ENCODE peak calls at places on chromosomes 12 and 14, in eight cellular contexts. One of them, this sample, is unnamed.
A peak's percentile ranks its signal among the peaks of the same experiment; 100 is the strongest.

GRCh38 chr12:11944321-11944720 is 126.4 kb upstream of the BCL2L14 start:
- DNase-seq in brain microvascular endothelial cell: no peak
- DNase-seq in stimulated activated CD4-positive, alpha-beta T cell treated with anti-CD3 and anti-CD28 coated beads, Interleukin-1b, Interleukin-23, amount 100 ng/mL, for 48 hours: no peak
- DNase-seq in stimulated activated naive CD4-positive, alpha-beta T cell: no peak
- DNase-seq in dorsolateral prefrontal cortex: no peak
- DNase-seq in hypothalamus: no peak
- DNase-seq in LNCaP clone FGC: no peak
- DNase-seq in activated naive CD4-positive, alpha-beta T cell treated with anti-CD3 and anti-CD28 coated beads, Interleukin-2, amount 10 ng/mL, durations not matched to agents 7 days and 5 days: no peak
- DNase-seq in this sample: no peak

GRCh38 chr14:104971447-104972240 is 6.5 kb downstream of the AHNAK2 start:
- DNase-seq in dorsolateral prefrontal cortex: no peak
- DNase-seq in LNCaP clone FGC: no peak
- DNase-seq in hypothalamus: no peak
- DNase-seq in brain microvascular endothelial cell: no peak
- DNase-seq in stimulated activated naive CD4-positive, alpha-beta T cell: no peak
- DNase-seq in stimulated activated CD4-positive, alpha-beta T cell treated with anti-CD3 and anti-CD28 coated beads, Interleukin-1b, Interleukin-23, amount 100 ng/mL, for 48 hours: no peak
- DNase-seq in activated naive CD4-positive, alpha-beta T cell treated with anti-CD3 and anti-CD28 coated beads, Interleukin-2, amount 10 ng/mL, durations not matched to agents 7 days and 5 days: no peak
- DNase-seq in this sample: no peak

GRCh38 chr12:47900480-47901129 is 4.2 kb downstream of the VDR start:
- DNase-seq in dorsolateral prefrontal cortex: no peak
- DNase-seq in stimulated activated naive CD4-positive, alpha-beta T cell: peak; percentile 11
- DNase-seq in brain microvascular endothelial cell: no peak
- DNase-seq in LNCaP clone FGC: peak; percentile 27
- DNase-seq in activated naive CD4-positive, alpha-beta T cell treated with anti-CD3 and anti-CD28 coated beads, Interleukin-2, amount 10 ng/mL, durations not matched to agents 7 days and 5 days: no peak
- DNase-seq in stimulated activated CD4-positive, alpha-beta T cell treated with anti-CD3 and anti-CD28 coated beads, Interleukin-1b, Interleukin-23, amount 100 ng/mL, for 48 hours: no peak
- DNase-seq in hypothalamus: no peak
- DNase-seq in this sample: no peak

GRCh38 chr12:75953312-75953906 is 78.2 kb downstream of the PHLDA1 start:
- DNase-seq in LNCaP clone FGC: no peak
- DNase-seq in hypothalamus: no peak
- DNase-seq in stimulated activated naive CD4-positive, alpha-beta T cell: no peak
- DNase-seq in activated naive CD4-positive, alpha-beta T cell treated with anti-CD3 and anti-CD28 coated beads, Interleukin-2, amount 10 ng/mL, durations not matched to agents 7 days and 5 days: no peak
- DNase-seq in stimulated activated CD4-positive, alpha-beta T cell treated with anti-CD3 and anti-CD28 coated beads, Interleukin-1b, Interleukin-23, amount 100 ng/mL, for 48 hours: no peak
- DNase-seq in dorsolateral prefrontal cortex: no peak
- DNase-seq in brain microvascular endothelial cell: peak; percentile 67
- DNase-seq in this sample: peak; percentile 54

GRCh38 chr12:42482820-42483533 is 106.6 kb downstream of the PRICKLE1 start:
- DNase-seq in stimulated activated CD4-positive, alpha-beta T cell treated with anti-CD3 and anti-CD28 coated beads, Interleukin-1b, Interleukin-23, amount 100 ng/mL, for 48 hours: peak; percentile 37
- DNase-seq in stimulated activated naive CD4-positive, alpha-beta T cell: peak; percentile 47
- DNase-seq in dorsolateral prefrontal cortex: peak; percentile 42
- DNase-seq in activated naive CD4-positive, alpha-beta T cell treated with anti-CD3 and anti-CD28 coated beads, Interleukin-2, amount 10 ng/mL, durations not matched to agents 7 days and 5 days: peak; percentile 52
- DNase-seq in LNCaP clone FGC: no peak
- DNase-seq in brain microvascular endothelial cell: peak; percentile 37
- DNase-seq in hypothalamus: peak; percentile 14
- DNase-seq in this sample: peak; percentile 46

GRCh38 chr14:72916174-72916573 is 10.1 kb upstream of the DCAF4 start:
- DNase-seq in dorsolateral prefrontal cortex: no peak
- DNase-seq in hypothalamus: no peak
- DNase-seq in LNCaP clone FGC: peak; percentile 76
- DNase-seq in stimulated activated CD4-positive, alpha-beta T cell treated with anti-CD3 and anti-CD28 coated beads, Interleukin-1b, Interleukin-23, amount 100 ng/mL, for 48 hours: no peak
- DNase-seq in brain microvascular endothelial cell: no peak
- DNase-seq in activated naive CD4-positive, alpha-beta T cell treated with anti-CD3 and anti-CD28 coated beads, Interleukin-2, amount 10 ng/mL, durations not matched to agents 7 days and 5 days: no peak
- DNase-seq in stimulated activated naive CD4-positive, alpha-beta T cell: no peak
- DNase-seq in this sample: no peak

GRCh38 chr14:74263181-74263580 is 23.9 kb downstream of the VSX2 start:
- DNase-seq in LNCaP clone FGC: no peak
- DNase-seq in activated naive CD4-positive, alpha-beta T cell treated with anti-CD3 and anti-CD28 coated beads, Interleukin-2, amount 10 ng/mL, durations not matched to agents 7 days and 5 days: no peak
- DNase-seq in dorsolateral prefrontal cortex: no peak
- DNase-seq in stimulated activated CD4-positive, alpha-beta T cell treated with anti-CD3 and anti-CD28 coated beads, Interleukin-1b, Interleukin-23, amount 100 ng/mL, for 48 hours: no peak
- DNase-seq in stimulated activated naive CD4-positive, alpha-beta T cell: no peak
- DNase-seq in brain microvascular endothelial cell: no peak
- DNase-seq in hypothalamus: no peak
- DNase-seq in this sample: no peak

GRCh38 chr12:117998719-117999118 is 17.8 kb upstream of the RFC5 start:
- DNase-seq in stimulated activated CD4-positive, alpha-beta T cell treated with anti-CD3 and anti-CD28 coated beads, Interleukin-1b, Interleukin-23, amount 100 ng/mL, for 48 hours: no peak
- DNase-seq in hypothalamus: no peak
- DNase-seq in dorsolateral prefrontal cortex: no peak
- DNase-seq in LNCaP clone FGC: no peak
- DNase-seq in activated naive CD4-positive, alpha-beta T cell treated with anti-CD3 and anti-CD28 coated beads, Interleukin-2, amount 10 ng/mL, durations not matched to agents 7 days and 5 days: no peak
- DNase-seq in stimulated activated naive CD4-positive, alpha-beta T cell: no peak
- DNase-seq in brain microvascular endothelial cell: no peak
- DNase-seq in this sample: no peak

GRCh38 chr14:56694609-56695008 is 115.0 kb downstream of the TMEM260 start:
- DNase-seq in stimulated activated naive CD4-positive, alpha-beta T cell: no peak
- DNase-seq in brain microvascular endothelial cell: no peak
- DNase-seq in activated naive CD4-positive, alpha-beta T cell treated with anti-CD3 and anti-CD28 coated beads, Interleukin-2, amount 10 ng/mL, durations not matched to agents 7 days and 5 days: no peak
- DNase-seq in stimulated activated CD4-positive, alpha-beta T cell treated with anti-CD3 and anti-CD28 coated beads, Interleukin-1b, Interleukin-23, amount 100 ng/mL, for 48 hours: no peak
- DNase-seq in dorsolateral prefrontal cortex: no peak
- DNase-seq in LNCaP clone FGC: no peak
- DNase-seq in hypothalamus: no peak
- DNase-seq in this sample: no peak

GRCh38 chr14:56821807-56822615 is 11.7 kb upstream of the OTX2 start:
- DNase-seq in hypothalamus: no peak
- DNase-seq in dorsolateral prefrontal cortex: no peak
- DNase-seq in brain microvascular endothelial cell: no peak
- DNase-seq in LNCaP clone FGC: no peak
- DNase-seq in stimulated activated naive CD4-positive, alpha-beta T cell: no peak
- DNase-seq in activated naive CD4-positive, alpha-beta T cell treated with anti-CD3 and anti-CD28 coated beads, Interleukin-2, amount 10 ng/mL, durations not matched to agents 7 days and 5 days: no peak
- DNase-seq in stimulated activated CD4-positive, alpha-beta T cell treated with anti-CD3 and anti-CD28 coated beads, Interleukin-1b, Interleukin-23, amount 100 ng/mL, for 48 hours: no peak
- DNase-seq in this sample: no peak

GRCh38 chr12:131104464-131105350 is 151.0 kb downstream of the ADGRD1 start:
- DNase-seq in stimulated activated naive CD4-positive, alpha-beta T cell: peak; percentile 76
- DNase-seq in activated naive CD4-positive, alpha-beta T cell treated with anti-CD3 and anti-CD28 coated beads, Interleukin-2, amount 10 ng/mL, durations not matched to agents 7 days and 5 days: peak; percentile 87
- DNase-seq in brain microvascular endothelial cell: peak; percentile 63
- DNase-seq in dorsolateral prefrontal cortex: peak; percentile 89
- DNase-seq in stimulated activated CD4-positive, alpha-beta T cell treated with anti-CD3 and anti-CD28 coated beads, Interleukin-1b, Interleukin-23, amount 100 ng/mL, for 48 hours: peak; percentile 85
- DNase-seq in hypothalamus: peak; percentile 18
- DNase-seq in LNCaP clone FGC: peak; percentile 23
- DNase-seq in this sample: peak; percentile 78

GRCh38 chr12:6062427-6063378 is 61.8 kb downstream of the VWF start:
- DNase-seq in stimulated activated naive CD4-positive, alpha-beta T cell: peak; percentile 76
- DNase-seq in brain microvascular endothelial cell: no peak
- DNase-seq in activated naive CD4-positive, alpha-beta T cell treated with anti-CD3 and anti-CD28 coated beads, Interleukin-2, amount 10 ng/mL, durations not matched to agents 7 days and 5 days: peak; percentile 73
- DNase-seq in dorsolateral prefrontal cortex: peak; percentile 64
- DNase-seq in stimulated activated CD4-positive, alpha-beta T cell treated with anti-CD3 and anti-CD28 coated beads, Interleukin-1b, Interleukin-23, amount 100 ng/mL, for 48 hours: peak; percentile 52
- DNase-seq in LNCaP clone FGC: no peak
- DNase-seq in hypothalamus: no peak
- DNase-seq in this sample: peak; percentile 55

GRCh38 chr14:50944647-50945413 is 547 bp upstream of the PYGL start:
- DNase-seq in brain microvascular endothelial cell: no peak
- DNase-seq in dorsolateral prefrontal cortex: no peak
- DNase-seq in LNCaP clone FGC: peak; percentile 46
- DNase-seq in stimulated activated CD4-positive, alpha-beta T cell treated with anti-CD3 and anti-CD28 coated beads, Interleukin-1b, Interleukin-23, amount 100 ng/mL, for 48 hours: no peak
- DNase-seq in hypothalamus: no peak
- DNase-seq in activated naive CD4-positive, alpha-beta T cell treated with anti-CD3 and anti-CD28 coated beads, Interleukin-2, amount 10 ng/mL, durations not matched to agents 7 days and 5 days: no peak
- DNase-seq in stimulated activated naive CD4-positive, alpha-beta T cell: peak; percentile 12
- DNase-seq in this sample: peak; percentile 38

GRCh38 chr14:72301352-72301751 is 369.1 kb downstream of the RGS6 start:
- DNase-seq in activated naive CD4-positive, alpha-beta T cell treated with anti-CD3 and anti-CD28 coated beads, Interleukin-2, amount 10 ng/mL, durations not matched to agents 7 days and 5 days: no peak
- DNase-seq in stimulated activated CD4-positive, alpha-beta T cell treated with anti-CD3 and anti-CD28 coated beads, Interleukin-1b, Interleukin-23, amount 100 ng/mL, for 48 hours: no peak
- DNase-seq in LNCaP clone FGC: no peak
- DNase-seq in dorsolateral prefrontal cortex: no peak
- DNase-seq in stimulated activated naive CD4-positive, alpha-beta T cell: no peak
- DNase-seq in brain microvascular endothelial cell: no peak
- DNase-seq in hypothalamus: no peak
- DNase-seq in this sample: no peak

GRCh38 chr12:117294206-117294605 is 67.2 kb downstream of the NOS1 start:
- DNase-seq in activated naive CD4-positive, alpha-beta T cell treated with anti-CD3 and anti-CD28 coated beads, Interleukin-2, amount 10 ng/mL, durations not matched to agents 7 days and 5 days: no peak
- DNase-seq in stimulated activated naive CD4-positive, alpha-beta T cell: no peak
- DNase-seq in stimulated activated CD4-positive, alpha-beta T cell treated with anti-CD3 and anti-CD28 coated beads, Interleukin-1b, Interleukin-23, amount 100 ng/mL, for 48 hours: no peak
- DNase-seq in LNCaP clone FGC: no peak
- DNase-seq in dorsolateral prefrontal cortex: no peak
- DNase-seq in hypothalamus: no peak
- DNase-seq in brain microvascular endothelial cell: no peak
- DNase-seq in this sample: no peak

GRCh38 chr12:78759387-78759786 is 105.2 kb upstream of the SYT1 start:
- DNase-seq in activated naive CD4-positive, alpha-beta T cell treated with anti-CD3 and anti-CD28 coated beads, Interleukin-2, amount 10 ng/mL, durations not matched to agents 7 days and 5 days: no peak
- DNase-seq in dorsolateral prefrontal cortex: no peak
- DNase-seq in stimulated activated CD4-positive, alpha-beta T cell treated with anti-CD3 and anti-CD28 coated beads, Interleukin-1b, Interleukin-23, amount 100 ng/mL, for 48 hours: no peak
- DNase-seq in brain microvascular endothelial cell: peak; percentile 46
- DNase-seq in LNCaP clone FGC: no peak
- DNase-seq in stimulated activated naive CD4-positive, alpha-beta T cell: no peak
- DNase-seq in hypothalamus: no peak
- DNase-seq in this sample: no peak

GRCh38 chr12:57430117-57430930 is 519 bp downstream of the R3HDM2 start:
- DNase-seq in stimulated activated naive CD4-positive, alpha-beta T cell: peak; percentile 67
- DNase-seq in hypothalamus: no peak
- DNase-seq in activated naive CD4-positive, alpha-beta T cell treated with anti-CD3 and anti-CD28 coated beads, Interleukin-2, amount 10 ng/mL, durations not matched to agents 7 days and 5 days: peak; percentile 65
- DNase-seq in dorsolateral prefrontal cortex: no peak
- DNase-seq in brain microvascular endothelial cell: peak; percentile 9
- DNase-seq in LNCaP clone FGC: no peak
- DNase-seq in stimulated activated CD4-positive, alpha-beta T cell treated with anti-CD3 and anti-CD28 coated beads, Interleukin-1b, Interleukin-23, amount 100 ng/mL, for 48 hours: no peak
- DNase-seq in this sample: peak; percentile 43

GRCh38 chr12:47969845-47970244 is 6.4 kb downstream of the TMEM106C start:
- DNase-seq in stimulated activated naive CD4-positive, alpha-beta T cell: no peak
- DNase-seq in LNCaP clone FGC: no peak
- DNase-seq in hypothalamus: no peak
- DNase-seq in stimulated activated CD4-positive, alpha-beta T cell treated with anti-CD3 and anti-CD28 coated beads, Interleukin-1b, Interleukin-23, amount 100 ng/mL, for 48 hours: no peak
- DNase-seq in brain microvascular endothelial cell: no peak
- DNase-seq in activated naive CD4-positive, alpha-beta T cell treated with anti-CD3 and anti-CD28 coated beads, Interleukin-2, amount 10 ng/mL, durations not matched to agents 7 days and 5 days: no peak
- DNase-seq in dorsolateral prefrontal cortex: no peak
- DNase-seq in this sample: no peak

GRCh38 chr12:108629824-108630476 is 3.7 kb downstream of the SELPLG start:
- DNase-seq in activated naive CD4-positive, alpha-beta T cell treated with anti-CD3 and anti-CD28 coated beads, Interleukin-2, amount 10 ng/mL, durations not matched to agents 7 days and 5 days: peak; percentile 68
- DNase-seq in dorsolateral prefrontal cortex: no peak
- DNase-seq in stimulated activated CD4-positive, alpha-beta T cell treated with anti-CD3 and anti-CD28 coated beads, Interleukin-1b, Interleukin-23, amount 100 ng/mL, for 48 hours: peak; percentile 71
- DNase-seq in stimulated activated naive CD4-positive, alpha-beta T cell: peak; percentile 48
- DNase-seq in hypothalamus: no peak
- DNase-seq in LNCaP clone FGC: no peak
- DNase-seq in brain microvascular endothelial cell: peak; percentile 81
- DNase-seq in this sample: no peak

GRCh38 chr12:79055926-79056674 is 191.5 kb downstream of the SYT1 start:
- DNase-seq in brain microvascular endothelial cell: peak; percentile 78
- DNase-seq in hypothalamus: no peak
- DNase-seq in dorsolateral prefrontal cortex: no peak
- DNase-seq in LNCaP clone FGC: no peak
- DNase-seq in activated naive CD4-positive, alpha-beta T cell treated with anti-CD3 and anti-CD28 coated beads, Interleukin-2, amount 10 ng/mL, durations not matched to agents 7 days and 5 days: no peak
- DNase-seq in stimulated activated CD4-positive, alpha-beta T cell treated with anti-CD3 and anti-CD28 coated beads, Interleukin-1b, Interleukin-23, amount 100 ng/mL, for 48 hours: no peak
- DNase-seq in stimulated activated naive CD4-positive, alpha-beta T cell: no peak
- DNase-seq in this sample: no peak

GRCh38 chr14:91649930-91650329 is 82.0 kb downstream of the CATSPERB start:
- DNase-seq in LNCaP clone FGC: peak; percentile 45
- DNase-seq in dorsolateral prefrontal cortex: no peak
- DNase-seq in activated naive CD4-positive, alpha-beta T cell treated with anti-CD3 and anti-CD28 coated beads, Interleukin-2, amount 10 ng/mL, durations not matched to agents 7 days and 5 days: peak; percentile 24
- DNase-seq in hypothalamus: no peak
- DNase-seq in stimulated activated CD4-positive, alpha-beta T cell treated with anti-CD3 and anti-CD28 coated beads, Interleukin-1b, Interleukin-23, amount 100 ng/mL, for 48 hours: no peak
- DNase-seq in brain microvascular endothelial cell: peak; percentile 43
- DNase-seq in stimulated activated naive CD4-positive, alpha-beta T cell: peak; percentile 50
- DNase-seq in this sample: no peak

GRCh38 chr14:24382103-24382377 is 14.1 kb downstream of the NFATC4 start:
- DNase-seq in dorsolateral prefrontal cortex: no peak
- DNase-seq in brain microvascular endothelial cell: no peak
- DNase-seq in hypothalamus: no peak
- DNase-seq in stimulated activated CD4-positive, alpha-beta T cell treated with anti-CD3 and anti-CD28 coated beads, Interleukin-1b, Interleukin-23, amount 100 ng/mL, for 48 hours: no peak
- DNase-seq in stimulated activated naive CD4-positive, alpha-beta T cell: no peak
- DNase-seq in LNCaP clone FGC: no peak
- DNase-seq in activated naive CD4-positive, alpha-beta T cell treated with anti-CD3 and anti-CD28 coated beads, Interleukin-2, amount 10 ng/mL, durations not matched to agents 7 days and 5 days: no peak
- DNase-seq in this sample: no peak

GRCh38 chr14:101506211-101506920 is 54.9 kb upstream of the DIO3 start:
- DNase-seq in stimulated activated naive CD4-positive, alpha-beta T cell: no peak
- DNase-seq in hypothalamus: no peak
- DNase-seq in LNCaP clone FGC: no peak
- DNase-seq in dorsolateral prefrontal cortex: peak; percentile 27
- DNase-seq in stimulated activated CD4-positive, alpha-beta T cell treated with anti-CD3 and anti-CD28 coated beads, Interleukin-1b, Interleukin-23, amount 100 ng/mL, for 48 hours: no peak
- DNase-seq in brain microvascular endothelial cell: no peak
- DNase-seq in activated naive CD4-positive, alpha-beta T cell treated with anti-CD3 and anti-CD28 coated beads, Interleukin-2, amount 10 ng/mL, durations not matched to agents 7 days and 5 days: peak; percentile 11
- DNase-seq in this sample: no peak

GRCh38 chr12:53700567-53700966 is 24.7 kb upstream of the ATP5MC2 start:
- DNase-seq in LNCaP clone FGC: no peak
- DNase-seq in dorsolateral prefrontal cortex: peak; percentile 58
- DNase-seq in stimulated activated naive CD4-positive, alpha-beta T cell: no peak
- DNase-seq in activated naive CD4-positive, alpha-beta T cell treated with anti-CD3 and anti-CD28 coated beads, Interleukin-2, amount 10 ng/mL, durations not matched to agents 7 days and 5 days: no peak
- DNase-seq in hypothalamus: no peak
- DNase-seq in stimulated activated CD4-positive, alpha-beta T cell treated with anti-CD3 and anti-CD28 coated beads, Interleukin-1b, Interleukin-23, amount 100 ng/mL, for 48 hours: no peak
- DNase-seq in brain microvascular endothelial cell: no peak
- DNase-seq in this sample: peak; percentile 5

GRCh38 chr12:57632898-57633825 is at the start of gene B4GALNT1:
- DNase-seq in brain microvascular endothelial cell: no peak
- DNase-seq in hypothalamus: no peak
- DNase-seq in stimulated activated CD4-positive, alpha-beta T cell treated with anti-CD3 and anti-CD28 coated beads, Interleukin-1b, Interleukin-23, amount 100 ng/mL, for 48 hours: peak; percentile 57
- DNase-seq in dorsolateral prefrontal cortex: no peak
- DNase-seq in activated naive CD4-positive, alpha-beta T cell treated with anti-CD3 and anti-CD28 coated beads, Interleukin-2, amount 10 ng/mL, durations not matched to agents 7 days and 5 days: peak; percentile 66
- DNase-seq in stimulated activated naive CD4-positive, alpha-beta T cell: peak; percentile 63
- DNase-seq in LNCaP clone FGC: no peak
- DNase-seq in this sample: no peak

GRCh38 chr12:53492188-53492587 is 7.1 kb downstream of the MAP3K12 start:
- DNase-seq in dorsolateral prefrontal cortex: no peak
- DNase-seq in LNCaP clone FGC: no peak
- DNase-seq in stimulated activated naive CD4-positive, alpha-beta T cell: peak; percentile 39
- DNase-seq in hypothalamus: no peak
- DNase-seq in stimulated activated CD4-positive, alpha-beta T cell treated with anti-CD3 and anti-CD28 coated beads, Interleukin-1b, Interleukin-23, amount 100 ng/mL, for 48 hours: no peak
- DNase-seq in brain microvascular endothelial cell: no peak
- DNase-seq in activated naive CD4-positive, alpha-beta T cell treated with anti-CD3 and anti-CD28 coated beads, Interleukin-2, amount 10 ng/mL, durations not matched to agents 7 days and 5 days: no peak
- DNase-seq in this sample: no peak

GRCh38 chr12:1834186-1834925 is 14.0 kb downstream of the LRTM2 start:
- DNase-seq in dorsolateral prefrontal cortex: peak; percentile 64
- DNase-seq in stimulated activated CD4-positive, alpha-beta T cell treated with anti-CD3 and anti-CD28 coated beads, Interleukin-1b, Interleukin-23, amount 100 ng/mL, for 48 hours: no peak
- DNase-seq in stimulated activated naive CD4-positive, alpha-beta T cell: no peak
- DNase-seq in LNCaP clone FGC: no peak
- DNase-seq in brain microvascular endothelial cell: no peak
- DNase-seq in hypothalamus: no peak
- DNase-seq in activated naive CD4-positive, alpha-beta T cell treated with anti-CD3 and anti-CD28 coated beads, Interleukin-2, amount 10 ng/mL, durations not matched to agents 7 days and 5 days: no peak
- DNase-seq in this sample: no peak

GRCh38 chr12:50055831-50056628 is 1.4 kb upstream of the ASIC1 start:
- DNase-seq in hypothalamus: no peak
- DNase-seq in stimulated activated naive CD4-positive, alpha-beta T cell: peak; percentile 67
- DNase-seq in LNCaP clone FGC: no peak
- DNase-seq in stimulated activated CD4-positive, alpha-beta T cell treated with anti-CD3 and anti-CD28 coated beads, Interleukin-1b, Interleukin-23, amount 100 ng/mL, for 48 hours: peak; percentile 55
- DNase-seq in brain microvascular endothelial cell: no peak
- DNase-seq in dorsolateral prefrontal cortex: peak; percentile 56
- DNase-seq in activated naive CD4-positive, alpha-beta T cell treated with anti-CD3 and anti-CD28 coated beads, Interleukin-2, amount 10 ng/mL, durations not matched to agents 7 days and 5 days: peak; percentile 72
- DNase-seq in this sample: no peak

GRCh38 chr14:55477680-55478079 is 37.3 kb upstream of the TBPL2 start:
- DNase-seq in hypothalamus: no peak
- DNase-seq in brain microvascular endothelial cell: no peak
- DNase-seq in activated naive CD4-positive, alpha-beta T cell treated with anti-CD3 and anti-CD28 coated beads, Interleukin-2, amount 10 ng/mL, durations not matched to agents 7 days and 5 days: no peak
- DNase-seq in stimulated activated CD4-positive, alpha-beta T cell treated with anti-CD3 and anti-CD28 coated beads, Interleukin-1b, Interleukin-23, amount 100 ng/mL, for 48 hours: no peak
- DNase-seq in stimulated activated naive CD4-positive, alpha-beta T cell: no peak
- DNase-seq in LNCaP clone FGC: no peak
- DNase-seq in dorsolateral prefrontal cortex: no peak
- DNase-seq in this sample: no peak

GRCh38 chr12:124302807-124303578 is 8.1 kb downstream of the RFLNA start:
- DNase-seq in brain microvascular endothelial cell: no peak
- DNase-seq in LNCaP clone FGC: no peak
- DNase-seq in hypothalamus: no peak
- DNase-seq in stimulated activated CD4-positive, alpha-beta T cell treated with anti-CD3 and anti-CD28 coated beads, Interleukin-1b, Interleukin-23, amount 100 ng/mL, for 48 hours: no peak
- DNase-seq in dorsolateral prefrontal cortex: no peak
- DNase-seq in stimulated activated naive CD4-positive, alpha-beta T cell: no peak
- DNase-seq in activated naive CD4-positive, alpha-beta T cell treated with anti-CD3 and anti-CD28 coated beads, Interleukin-2, amount 10 ng/mL, durations not matched to agents 7 days and 5 days: no peak
- DNase-seq in this sample: no peak

GRCh38 chr14:104194016-104194415 is 55.6 kb downstream of the KIF26A start:
- DNase-seq in stimulated activated naive CD4-positive, alpha-beta T cell: no peak
- DNase-seq in LNCaP clone FGC: no peak
- DNase-seq in dorsolateral prefrontal cortex: no peak
- DNase-seq in hypothalamus: no peak
- DNase-seq in brain microvascular endothelial cell: no peak
- DNase-seq in stimulated activated CD4-positive, alpha-beta T cell treated with anti-CD3 and anti-CD28 coated beads, Interleukin-1b, Interleukin-23, amount 100 ng/mL, for 48 hours: no peak
- DNase-seq in activated naive CD4-positive, alpha-beta T cell treated with anti-CD3 and anti-CD28 coated beads, Interleukin-2, amount 10 ng/mL, durations not matched to agents 7 days and 5 days: no peak
- DNase-seq in this sample: no peak

GRCh38 chr12:16112626-16113560 is 164.6 kb downstream of the SLC15A5 start:
- DNase-seq in dorsolateral prefrontal cortex: no peak
- DNase-seq in LNCaP clone FGC: no peak
- DNase-seq in brain microvascular endothelial cell: no peak
- DNase-seq in hypothalamus: no peak
- DNase-seq in stimulated activated naive CD4-positive, alpha-beta T cell: no peak
- DNase-seq in stimulated activated CD4-positive, alpha-beta T cell treated with anti-CD3 and anti-CD28 coated beads, Interleukin-1b, Interleukin-23, amount 100 ng/mL, for 48 hours: no peak
- DNase-seq in activated naive CD4-positive, alpha-beta T cell treated with anti-CD3 and anti-CD28 coated beads, Interleukin-2, amount 10 ng/mL, durations not matched to agents 7 days and 5 days: no peak
- DNase-seq in this sample: no peak

GRCh38 chr12:122886851-122887816 is 8.8 kb downstream of the VPS37B start:
- DNase-seq in stimulated activated naive CD4-positive, alpha-beta T cell: no peak
- DNase-seq in hypothalamus: no peak
- DNase-seq in LNCaP clone FGC: no peak
- DNase-seq in activated naive CD4-positive, alpha-beta T cell treated with anti-CD3 and anti-CD28 coated beads, Interleukin-2, amount 10 ng/mL, durations not matched to agents 7 days and 5 days: peak; percentile 66
- DNase-seq in dorsolateral prefrontal cortex: no peak
- DNase-seq in brain microvascular endothelial cell: no peak
- DNase-seq in stimulated activated CD4-positive, alpha-beta T cell treated with anti-CD3 and anti-CD28 coated beads, Interleukin-1b, Interleukin-23, amount 100 ng/mL, for 48 hours: peak; percentile 62
- DNase-seq in this sample: no peak